ENCODE peak calls at places on chromosomes 1 and 21, in four cellular contexts. B is HepG2, N is GM12891, U is K562. C is an unnamed sample.

GRCh38 chr1:30403061-30403645 is 320.2 kb downstream of the MATN1 start:
- DNase-seq in B (no peak), N (no peak), U (no peak), C (no peak)

GRCh38 chr1:15712158-15712557 is 23.9 kb upstream of the SLC25A34 start:
- DNase-seq in B (no peak), N (no peak), U (no peak), C (no peak)

GRCh38 chr1:74222701-74223100 is 12.5 kb upstream of the TNNI3K start:
- DNase-seq in B (no peak), N (no peak), U (no peak), C (no peak)

GRCh38 chr1:72431810-72432209 is 149.5 kb upstream of the NEGR1 start:
- DNase-seq in B (no peak), N (no peak), U (no peak), C (no peak)

GRCh38 chr1:24317081-24317480 is 2.1 kb upstream of the GRHL3 start:
- DNase-seq in B (no peak), N (no peak), U (no peak), C (no peak)

GRCh38 chr21:44509539-44509938 is 30.5 kb downstream of the KRTAP10-1 start:
- DNase-seq in B (no peak), N (no peak), U (no peak), C (no peak)

GRCh38 chr1:220375715-220376114 is 103.5 kb upstream of the RAB3GAP2 start:
- DNase-seq in B (no peak), N (no peak), U (no peak), C (no peak)

GRCh38 chr1:178353524-178353923 is 143.2 kb downstream of the CLEC20A start:
- DNase-seq in B (no peak), N (no peak), U (no peak), C (no peak)

GRCh38 chr1:6260961-6261614 is at the start of gene GPR153:
- DNase-seq in B (no peak), N (peak), U (peak), C (peak)

GRCh38 chr1:82161651-82162238 is 361.0 kb downstream of the ADGRL2 start:
- DNase-seq in B (no peak), N (no peak), U (no peak), C (no peak)

GRCh38 chr1:59487335-59488031 is 190.6 kb downstream of the FGGY start:
- DNase-seq in B (no peak), N (no peak), U (peak), C (no peak)

GRCh38 chr21:26686278-26686677 is 113.2 kb upstream of the CYYR1 start:
- DNase-seq in B (no peak), N (no peak), U (no peak), C (no peak)

GRCh38 chr1:3611170-3612019 is at the start of gene MEGF6:
- DNase-seq in B (peak), N (no peak), U (peak), C (no peak)

GRCh38 chr1:113786055-113786454 is 26.2 kb downstream of the RSBN1 start:
- DNase-seq in B (peak), N (no peak), U (peak), C (no peak)

GRCh38 chr1:16180291-16180824 is 24.5 kb upstream of the EPHA2 start:
- DNase-seq in B (no peak), N (no peak), U (no peak), C (no peak)

GRCh38 chr1:9181990-9182783 is 52.4 kb upstream of the H6PD start:
- DNase-seq in B (peak), N (peak), U (no peak), C (peak)

GRCh38 chr1:21304488-21304887 is 14.2 kb upstream of the ECE1 start:
- DNase-seq in B (no peak), N (no peak), U (no peak), C (no peak)

GRCh38 chr1:176206006-176206960 is 803 bp downstream of the COP1 start:
- DNase-seq in B (peak), N (peak), U (peak), C (no peak)

GRCh38 chr1:161069201-161069685 is 448 bp downstream of the ARHGAP30 start:
- DNase-seq in B (no peak), N (no peak), U (no peak), C (no peak)

GRCh38 chr1:220918285-220918951 is 39.2 kb downstream of the HLX start:
- DNase-seq in B (peak), N (no peak), U (no peak), C (no peak)

GRCh38 chr1:172951728-172952365 is 98.9 kb downstream of the TNFSF18 start:
- DNase-seq in B (no peak), N (no peak), U (no peak), C (no peak)

GRCh38 chr1:184287001-184287400 is 99.8 kb upstream of the C1orf21 start:
- DNase-seq in B (no peak), N (no peak), U (peak), C (no peak)

GRCh38 chr1:228647523-228648444 is 87.5 kb upstream of the RHOU start:
- DNase-seq in B (peak), N (no peak), U (peak), C (peak)

GRCh38 chr1:112700290-112701226 is 6.4 kb downstream of the RHOC start:
- DNase-seq in B (peak), N (peak), U (peak), C (peak)

DNA sequence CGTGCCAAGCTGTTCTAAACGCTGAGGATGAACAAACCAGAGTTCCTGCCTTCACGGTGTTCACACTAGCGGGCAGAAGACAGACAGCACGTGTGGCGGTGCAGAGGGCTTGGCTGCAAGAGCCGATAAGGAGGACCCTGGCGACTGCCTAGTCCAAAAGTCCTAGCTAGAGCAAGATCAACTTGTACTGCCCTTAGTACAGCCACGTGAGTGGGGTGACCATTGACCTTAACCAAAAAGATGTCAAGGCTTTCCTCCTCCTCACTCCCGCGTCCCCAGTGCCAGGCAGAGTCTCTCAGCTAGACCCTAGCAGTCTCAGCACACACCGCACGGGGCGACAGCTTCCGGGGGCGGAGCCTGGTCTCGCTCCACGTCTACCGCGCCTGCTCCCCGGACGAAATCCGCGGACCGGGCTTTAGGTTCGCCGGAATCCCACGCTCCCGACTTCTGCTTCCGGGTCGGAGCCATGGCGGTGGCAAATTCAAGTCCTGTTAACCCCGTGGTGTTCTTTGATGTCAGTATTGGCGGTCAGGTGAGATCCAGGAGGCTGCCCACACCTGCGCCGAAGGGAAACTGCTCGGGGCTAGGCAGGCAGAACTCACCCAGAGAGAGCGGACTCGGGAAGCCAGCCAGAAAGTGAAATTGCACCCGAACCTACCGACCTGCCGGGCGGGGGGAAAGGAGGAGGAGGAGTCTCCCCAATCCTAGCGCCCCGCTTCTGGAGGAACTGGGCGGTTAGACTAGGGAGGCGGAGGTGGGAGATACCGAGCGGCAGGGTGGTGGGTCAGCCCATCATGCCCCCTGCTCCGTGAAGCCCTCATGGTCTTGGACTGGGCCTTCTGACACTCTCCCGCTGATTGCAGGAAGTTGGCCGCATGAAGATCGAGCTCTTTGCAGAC is at the start of gene PPIH:
- DNase-seq in B (peak), N (peak), U (peak), C (peak)
- TF ChIP-seq POLR2A in B (peak), N (peak), U (peak), C (peak)

GRCh38 chr1:60564856-60565445 is 491.4 kb upstream of the C1orf87 start:
- DNase-seq in B (no peak), N (no peak), U (no peak), C (no peak)

GRCh38 chr1:60562715-60563114 is 489.1 kb upstream of the C1orf87 start:
- DNase-seq in B (no peak), N (no peak), U (no peak), C (no peak)

GRCh38 chr1:60560701-60561100 is 487.1 kb upstream of the C1orf87 start:
- DNase-seq in B (no peak), N (no peak), U (no peak), C (no peak)

GRCh38 chr1:60564196-60564595 is 490.6 kb upstream of the C1orf87 start:
- DNase-seq in B (no peak), N (no peak), U (no peak), C (no peak)

DNA sequence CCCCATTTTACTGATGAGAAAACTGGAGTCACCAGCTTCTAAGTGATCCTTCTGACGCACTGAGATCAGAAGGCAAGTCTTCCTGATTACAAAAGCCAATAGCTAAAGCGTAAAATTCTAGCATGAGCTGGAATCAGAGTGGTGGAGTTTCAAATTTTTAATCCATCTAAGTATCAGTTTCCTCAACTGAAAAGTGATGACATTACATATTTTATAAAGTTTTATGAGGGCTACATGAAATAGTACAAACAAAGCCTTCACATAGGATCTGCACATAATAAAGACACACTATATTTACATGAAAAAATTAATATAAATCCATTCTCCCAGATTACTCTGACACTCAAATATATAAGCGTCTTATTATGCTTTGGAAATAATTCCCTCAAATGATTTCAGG is 490.2 kb upstream of the C1orf87 start:
- DNase-seq in B (no peak), N (no peak), U (no peak), C (no peak)
- TF ChIP-seq TAF1 in B (no peak), N (no peak), U (no peak), C (no peak)

GRCh38 chr1:66333463-66334232 is 200.3 kb upstream of the SGIP1 start:
- DNase-seq in B (no peak), N (no peak), U (no peak), C (no peak)

GRCh38 chr1:66332524-66332853 is 201.5 kb upstream of the SGIP1 start:
- DNase-seq in B (no peak), N (no peak), U (no peak), C (no peak)

GRCh38 chr1:66335859-66336640 is 197.9 kb upstream of the SGIP1 start:
- DNase-seq in B (no peak), N (no peak), U (no peak), C (peak)

GRCh38 chr1:66335125-66335524 is 198.8 kb upstream of the SGIP1 start:
- DNase-seq in B (no peak), N (no peak), U (no peak), C (no peak)

DNA sequence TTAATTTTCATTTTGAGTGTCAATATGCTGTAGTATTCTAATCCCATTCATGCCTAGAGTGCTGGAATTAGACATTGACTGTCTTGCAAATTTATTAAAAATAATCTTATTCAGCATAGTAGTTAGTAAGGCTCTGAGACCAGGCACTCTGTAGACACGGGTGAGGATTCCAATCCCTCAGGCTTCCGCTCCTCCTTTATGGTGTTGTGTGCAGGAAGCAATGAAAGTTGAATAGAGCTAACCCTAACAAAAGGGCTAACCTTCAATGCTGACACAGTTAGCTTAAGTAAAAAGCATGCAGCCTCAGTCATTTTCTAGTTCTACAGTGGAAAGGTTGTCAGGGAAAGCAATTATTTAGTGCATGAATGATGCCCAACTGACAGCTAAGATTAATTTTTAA is 199.6 kb upstream of the SGIP1 start:
- DNase-seq in B (no peak), N (no peak), U (no peak), C (no peak)
- TF ChIP-seq POLR2A in B (no peak), N (no peak), U (no peak), C (no peak)

GRCh38 chr1:227304665-227305064 is 13.6 kb downstream of the CDC42BPA start:
- DNase-seq in B (no peak), N (no peak), U (no peak), C (no peak)

GRCh38 chr1:227303662-227304061 is 14.6 kb downstream of the CDC42BPA start:
- DNase-seq in B (no peak), N (no peak), U (no peak), C (no peak)

GRCh38 chr1:227305894-227306626 is 12.2 kb downstream of the CDC42BPA start:
- DNase-seq in B (no peak), N (no peak), U (no peak), C (no peak)

GRCh38 chr1:227308367-227309336 is 9.6 kb downstream of the CDC42BPA start:
- DNase-seq in B (no peak), N (no peak), U (no peak), C (no peak)

DNA sequence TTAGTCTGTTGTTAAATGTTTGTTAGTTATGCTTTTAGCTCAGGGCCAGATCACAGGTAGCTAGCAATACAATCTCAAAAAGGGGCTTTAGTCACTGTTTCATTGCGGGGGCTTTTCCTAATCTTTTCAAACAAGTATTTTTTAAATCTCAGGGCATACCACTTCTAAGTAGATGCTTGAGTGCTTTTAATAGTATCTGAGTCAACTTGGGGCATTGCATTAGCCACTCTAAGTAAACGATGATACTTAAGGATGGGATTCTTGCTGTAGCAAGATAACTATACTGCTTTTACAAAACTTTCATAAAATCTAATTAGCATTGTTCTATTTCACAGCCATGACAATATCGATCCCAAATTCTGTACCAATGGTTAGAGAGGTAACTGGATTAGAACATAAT is 11.6 kb downstream of the CDC42BPA start:
- DNase-seq in B (no peak), N (no peak), U (no peak), C (no peak)
- TF ChIP-seq TAF1 in B (no peak), N (no peak), U (no peak), C (no peak)

GRCh38 chr1:26541816-26542711 is 12.5 kb downstream of the RPS6KA1 start:
- DNase-seq in B (peak), N (peak), U (peak), C (peak)
- TF ChIP-seq POLR2A in B (no peak), N (peak), U (no peak), C (peak)

GRCh38 chr21:43192501-43193081 is 23.8 kb downstream of the CRYAA start:
- DNase-seq in B (no peak), N (no peak), U (no peak), C (no peak)

GRCh38 chr21:43190544-43191340 is 21.9 kb downstream of the CRYAA start:
- DNase-seq in B (no peak), N (no peak), U (no peak), C (no peak)

GRCh38 chr21:43193088-43193650 is 24.4 kb downstream of the CRYAA start:
- DNase-seq in B (no peak), N (no peak), U (no peak), C (no peak)

GRCh38 chr21:43191521-43191920 is 22.7 kb downstream of the CRYAA start:
- DNase-seq in B (no peak), N (no peak), U (no peak), C (no peak)

DNA sequence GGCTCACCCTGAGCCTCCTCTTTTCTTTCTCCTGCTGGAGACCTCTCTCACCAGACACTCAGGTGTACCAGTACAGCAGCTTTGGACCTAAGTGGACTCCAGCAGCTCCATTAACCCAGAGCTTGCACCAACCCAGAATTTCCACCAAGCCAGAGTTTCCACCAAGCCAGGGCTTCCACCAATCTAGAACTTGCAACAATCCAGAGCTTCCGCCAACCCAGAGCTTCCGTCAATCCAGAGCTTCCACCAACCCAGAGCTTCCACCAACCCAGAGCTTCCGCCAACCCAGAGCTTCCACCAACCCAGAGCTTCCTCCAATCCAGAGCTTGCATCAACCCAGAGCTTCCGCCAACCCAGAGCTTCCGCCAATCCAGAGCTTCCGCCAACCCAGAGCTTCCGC is 23.2 kb downstream of the CRYAA start:
- DNase-seq in B (no peak), N (no peak), U (no peak), C (no peak)
- TF ChIP-seq TAF1 in B (no peak), N (no peak), U (no peak), C (no peak)

C was measured in GM12892.